ENCODE peak calls at places on chromosomes 3 and 15, in nine cellular contexts. One of them, this sample, is unnamed.

GRCh38 chr3:98557324-98558010 is 25.7 kb downstream of the GPR15 start:
- DNase-seq in activated CD8-positive, alpha-beta memory T cell treated with anti-CD3 and anti-CD28 coated beads for 24 hours: no peak
- DNase-seq in NCI-H69: no peak
- DNase-seq in left ventricle myocardium inferior: no peak
- DNase-seq in A172: no peak
- DNase-seq in fibroblast of the conjunctiva: no peak
- DNase-seq in EH: no peak
- DNase-seq in AG09319: no peak
- DNase-seq in kidney glomerular epithelial cell: no peak
- DNase-seq in this sample: no peak

GRCh38 chr3:115623414-115623868 is at the start of gene GAP43:
- DNase-seq in activated CD8-positive, alpha-beta memory T cell treated with anti-CD3 and anti-CD28 coated beads for 24 hours: no peak
- DNase-seq in NCI-H69: peak
- DNase-seq in left ventricle myocardium inferior: peak
- DNase-seq in A172: peak
- DNase-seq in fibroblast of the conjunctiva: peak
- DNase-seq in EH: peak
- DNase-seq in AG09319: peak
- DNase-seq in kidney glomerular epithelial cell: peak
- DNase-seq in this sample: peak

GRCh38 chr3:120173056-120173675 is 78.9 kb upstream of the GSK3B start:
- DNase-seq in activated CD8-positive, alpha-beta memory T cell treated with anti-CD3 and anti-CD28 coated beads for 24 hours: no peak
- DNase-seq in NCI-H69: no peak
- DNase-seq in left ventricle myocardium inferior: no peak
- DNase-seq in A172: no peak
- DNase-seq in fibroblast of the conjunctiva: no peak
- DNase-seq in EH: peak
- DNase-seq in AG09319: no peak
- DNase-seq in kidney glomerular epithelial cell: no peak
- DNase-seq in this sample: no peak

GRCh38 chr3:42225486-42226363 is 40.3 kb downstream of the CCK start:
- DNase-seq in activated CD8-positive, alpha-beta memory T cell treated with anti-CD3 and anti-CD28 coated beads for 24 hours: no peak
- DNase-seq in NCI-H69: no peak
- DNase-seq in left ventricle myocardium inferior: no peak
- DNase-seq in A172: no peak
- DNase-seq in fibroblast of the conjunctiva: no peak
- DNase-seq in EH: no peak
- DNase-seq in AG09319: no peak
- DNase-seq in kidney glomerular epithelial cell: no peak
- DNase-seq in this sample: no peak

GRCh38 chr3:118239253-118239652 is 795.4 kb downstream of the IGSF11 start:
- DNase-seq in activated CD8-positive, alpha-beta memory T cell treated with anti-CD3 and anti-CD28 coated beads for 24 hours: no peak
- DNase-seq in NCI-H69: no peak
- DNase-seq in left ventricle myocardium inferior: no peak
- DNase-seq in A172: no peak
- DNase-seq in fibroblast of the conjunctiva: no peak
- DNase-seq in EH: no peak
- DNase-seq in AG09319: no peak
- DNase-seq in kidney glomerular epithelial cell: no peak
- DNase-seq in this sample: no peak

GRCh38 chr3:9214185-9214584 is 35.3 kb downstream of the SRGAP3 start:
- DNase-seq in activated CD8-positive, alpha-beta memory T cell treated with anti-CD3 and anti-CD28 coated beads for 24 hours: no peak
- DNase-seq in NCI-H69: no peak
- DNase-seq in left ventricle myocardium inferior: no peak
- DNase-seq in A172: no peak
- DNase-seq in fibroblast of the conjunctiva: no peak
- DNase-seq in EH: no peak
- DNase-seq in AG09319: no peak
- DNase-seq in kidney glomerular epithelial cell: peak
- DNase-seq in this sample: no peak

GRCh38 chr15:45587861-45588170 is 637 bp downstream of the BLOC1S6 start:
- DNase-seq in activated CD8-positive, alpha-beta memory T cell treated with anti-CD3 and anti-CD28 coated beads for 24 hours: no peak
- DNase-seq in NCI-H69: no peak
- DNase-seq in left ventricle myocardium inferior: no peak
- DNase-seq in A172: no peak
- DNase-seq in fibroblast of the conjunctiva: no peak
- DNase-seq in EH: no peak
- DNase-seq in AG09319: no peak
- DNase-seq in kidney glomerular epithelial cell: no peak
- DNase-seq in this sample: no peak

GRCh38 chr3:72210248-72210647 is 425.3 kb upstream of the PROK2 start:
- DNase-seq in activated CD8-positive, alpha-beta memory T cell treated with anti-CD3 and anti-CD28 coated beads for 24 hours: no peak
- DNase-seq in NCI-H69: no peak
- DNase-seq in left ventricle myocardium inferior: no peak
- DNase-seq in A172: no peak
- DNase-seq in fibroblast of the conjunctiva: no peak
- DNase-seq in EH: no peak
- DNase-seq in AG09319: no peak
- DNase-seq in kidney glomerular epithelial cell: no peak
- DNase-seq in this sample: no peak

GRCh38 chr3:155101398-155101797 is 21.3 kb downstream of the MME start:
- DNase-seq in activated CD8-positive, alpha-beta memory T cell treated with anti-CD3 and anti-CD28 coated beads for 24 hours: no peak
- DNase-seq in NCI-H69: no peak
- DNase-seq in left ventricle myocardium inferior: peak
- DNase-seq in A172: peak
- DNase-seq in fibroblast of the conjunctiva: peak
- DNase-seq in EH: peak
- DNase-seq in AG09319: peak
- DNase-seq in kidney glomerular epithelial cell: no peak
- DNase-seq in this sample: peak

GRCh38 chr15:72154316-72154715 is 36.1 kb downstream of the SENP8 start:
- DNase-seq in activated CD8-positive, alpha-beta memory T cell treated with anti-CD3 and anti-CD28 coated beads for 24 hours: no peak
- DNase-seq in NCI-H69: no peak
- DNase-seq in left ventricle myocardium inferior: no peak
- DNase-seq in A172: no peak
- DNase-seq in fibroblast of the conjunctiva: no peak
- DNase-seq in EH: no peak
- DNase-seq in AG09319: no peak
- DNase-seq in kidney glomerular epithelial cell: no peak
- DNase-seq in this sample: no peak

GRCh38 chr3:177921153-177921552 is 615.1 kb upstream of the KCNMB2 start:
- DNase-seq in activated CD8-positive, alpha-beta memory T cell treated with anti-CD3 and anti-CD28 coated beads for 24 hours: no peak
- DNase-seq in NCI-H69: no peak
- DNase-seq in left ventricle myocardium inferior: no peak
- DNase-seq in A172: no peak
- DNase-seq in fibroblast of the conjunctiva: no peak
- DNase-seq in EH: peak
- DNase-seq in AG09319: no peak
- DNase-seq in kidney glomerular epithelial cell: no peak
- DNase-seq in this sample: no peak

GRCh38 chr15:68768321-68768720 is 52.4 kb downstream of the ANP32A start:
- DNase-seq in activated CD8-positive, alpha-beta memory T cell treated with anti-CD3 and anti-CD28 coated beads for 24 hours: no peak
- DNase-seq in NCI-H69: peak
- DNase-seq in left ventricle myocardium inferior: no peak
- DNase-seq in A172: peak
- DNase-seq in fibroblast of the conjunctiva: no peak
- DNase-seq in EH: peak
- DNase-seq in AG09319: peak
- DNase-seq in kidney glomerular epithelial cell: no peak
- DNase-seq in this sample: peak

GRCh38 chr3:32316319-32316718 is 75.3 kb upstream of the CMTM7 start:
- DNase-seq in activated CD8-positive, alpha-beta memory T cell treated with anti-CD3 and anti-CD28 coated beads for 24 hours: no peak
- DNase-seq in NCI-H69: no peak
- DNase-seq in left ventricle myocardium inferior: no peak
- DNase-seq in A172: peak
- DNase-seq in fibroblast of the conjunctiva: no peak
- DNase-seq in EH: no peak
- DNase-seq in AG09319: no peak
- DNase-seq in kidney glomerular epithelial cell: no peak
- DNase-seq in this sample: no peak

GRCh38 chr3:45082139-45082538 is 56.0 kb downstream of the CLEC3B start:
- DNase-seq in activated CD8-positive, alpha-beta memory T cell treated with anti-CD3 and anti-CD28 coated beads for 24 hours: no peak
- DNase-seq in NCI-H69: peak
- DNase-seq in left ventricle myocardium inferior: no peak
- DNase-seq in A172: no peak
- DNase-seq in fibroblast of the conjunctiva: peak
- DNase-seq in EH: peak
- DNase-seq in AG09319: no peak
- DNase-seq in kidney glomerular epithelial cell: no peak
- DNase-seq in this sample: no peak